ENCODE peak calls at places on chromosomes 16 and 17, in five cellular contexts. L is bronchial epithelial cell, R is tibial artery, Y is heart left ventricle, H is A549. G is an unnamed sample.

GRCh38 chr17:35679007-35679682 is 52.3 kb upstream of the RASL10B start:
- DNase-seq in R (no peak), Y (no peak), H (no peak), L (no peak), G (no peak)

GRCh38 chr17:17567631-17568030 is 23.9 kb downstream of the PEMT start:
- DNase-seq in H (no peak), R (peak; percentile 88), Y (peak; percentile 72), L (no peak), G (no peak)

GRCh38 chr17:21003007-21003621 is 39.7 kb downstream of the USP22 start:
- DNase-seq in Y (no peak), H (no peak), L (no peak), R (no peak), G (no peak)

GRCh38 chr16:918068-918467 is 52.7 kb downstream of the LMF1 start:
- DNase-seq in H (no peak), L (no peak), Y (no peak), R (no peak), G (no peak)

GRCh38 chr17:28317965-28318758 is 838 bp upstream of the TMEM97 start:
- DNase-seq in L (peak; percentile 20), R (no peak), H (no peak), Y (no peak), G (peak; percentile 13)

GRCh38 chr17:34420254-34420766 is 57.3 kb upstream of the CCL1 start:
- DNase-seq in Y (peak; percentile 54), L (peak; percentile 46), R (no peak), H (peak; percentile 66), G (peak; percentile 76)

GRCh38 chr17:78338860-78339259 is 21.0 kb downstream of the SOCS3 start:
- DNase-seq in Y (no peak), L (peak; percentile 96), H (no peak), R (no peak), G (no peak)

GRCh38 chr16:1612320-1613111 is at the start of gene CRAMP1:
- DNase-seq in R (peak; percentile 68), L (no peak), Y (no peak), H (peak; percentile 27), G (peak; percentile 43)

GRCh38 chr16:30434852-30435251 is 5.0 kb upstream of the DCTPP1 start:
- DNase-seq in L (peak; percentile 76), Y (no peak), H (no peak), R (no peak), G (peak; percentile 85)

GRCh38 chr16:87240211-87241134 is 76.7 kb downstream of the C16orf95 start:
- DNase-seq in H (no peak), Y (no peak), R (peak; percentile 11), L (peak; percentile 27), G (no peak)

GRCh38 chr17:55391244-55391757 is 30.3 kb downstream of the MMD start:
- DNase-seq in H (no peak), L (no peak), Y (no peak), R (no peak), G (no peak)

GRCh38 chr17:78583091-78583490 is 5.9 kb upstream of the DNAH17 start:
- DNase-seq in H (peak; percentile 65), Y (no peak), R (no peak), L (no peak), G (peak; percentile 20)

GRCh38 chr17:75854111-75854748 is 905 bp downstream of the WBP2 start:
- DNase-seq in L (peak; percentile 69), Y (no peak), H (peak; percentile 54), R (peak; percentile 84), G (no peak)

GRCh38 chr16:57386381-57386951 is 14.2 kb downstream of the CX3CL1 start:
- DNase-seq in L (no peak), H (no peak), Y (peak; percentile 50), R (no peak), G (no peak)

GRCh38 chr16:73846292-73846849 is 450.2 kb upstream of the PSMD7 start:
- DNase-seq in R (no peak), Y (no peak), L (no peak), H (no peak), G (no peak)

GRCh38 chr17:841313-841712 is 59.2 kb downstream of the MRM3 start:
- DNase-seq in H (no peak), Y (no peak), L (no peak), R (no peak), G (no peak)

GRCh38 chr16:10877472-10877946 is 507 bp downstream of the CIITA start:
- DNase-seq in Y (no peak), R (peak; percentile 32), H (no peak), L (no peak), G (no peak)

GRCh38 chr17:79841369-79842135 is 2.3 kb upstream of the CBX4 start:
- DNase-seq in L (no peak), H (no peak), Y (peak; percentile 21), R (no peak), G (peak; percentile 69)

GRCh38 chr17:45231481-45232116 is 9.9 kb downstream of the FMNL1 start:
- DNase-seq in H (peak; percentile 78), R (no peak), Y (no peak), L (no peak), G (peak; percentile 51)

GRCh38 chr16:727291-727977 is 528 bp downstream of the HAGHL start:
- DNase-seq in H (no peak), L (no peak), R (no peak), Y (no peak), G (peak; percentile 64)

GRCh38 chr16:53958481-53958880 is 254.5 kb downstream of the FTO start:
- DNase-seq in L (no peak), R (no peak), H (no peak), Y (no peak), G (no peak)

GRCh38 chr16:81730090-81731051 is 48.7 kb upstream of the PLCG2 start:
- DNase-seq in H (peak; percentile 95), L (peak; percentile 44), R (peak; percentile 83), Y (peak; percentile 89), G (peak; percentile 67)

GRCh38 chr17:2687074-2687418 is 24.5 kb downstream of the CLUH start:
- DNase-seq in R (no peak), H (no peak), L (no peak), Y (no peak), G (no peak)

GRCh38 chr16:695355-696089 is 5.3 kb upstream of the WDR24 start:
- DNase-seq in R (no peak), H (peak; percentile 78), Y (no peak), L (peak; percentile 63), G (peak; percentile 79)

GRCh38 chr16:66324785-66325184 is 41.7 kb upstream of the CDH5 start:
- DNase-seq in H (peak; percentile 48), L (peak; percentile 41), R (no peak), Y (no peak), G (peak; percentile 7)

DNA sequence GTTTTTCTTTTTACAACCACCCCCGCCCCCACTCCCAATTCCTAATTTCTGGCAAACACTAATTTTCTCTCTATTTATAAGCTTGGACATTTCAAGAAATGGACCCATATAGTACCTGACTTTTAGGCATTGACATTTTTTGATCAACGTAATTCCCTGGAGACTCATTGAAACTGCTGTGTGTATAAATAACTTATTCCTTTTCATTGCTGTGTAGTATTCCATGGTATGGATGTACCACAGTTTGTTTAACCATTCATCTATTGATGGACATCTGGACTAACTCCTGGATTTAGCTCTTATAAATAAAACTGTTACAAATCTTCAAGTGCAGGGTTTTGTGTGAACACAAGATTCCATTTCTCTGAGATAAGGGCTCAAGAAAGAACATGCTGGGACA is 47.1 kb upstream of the RBFOX1 start:
- DNase-seq in L (no peak), H (no peak), R (no peak), Y (no peak), G (no peak)
- TF ChIP-seq CTCF in L (no peak), H (no peak), R (no peak), Y (no peak), G (no peak)

GRCh38 chr17:71764507-71764906 is 356.3 kb upstream of the SOX9 start:
- DNase-seq in L (no peak), H (peak; percentile 46), R (no peak), Y (no peak), G (peak; percentile 5)
- TF ChIP-seq CTCF in L (peak; percentile 59), H (peak; percentile 12), R (no peak), Y (peak; percentile 41), G (no peak)

DNA sequence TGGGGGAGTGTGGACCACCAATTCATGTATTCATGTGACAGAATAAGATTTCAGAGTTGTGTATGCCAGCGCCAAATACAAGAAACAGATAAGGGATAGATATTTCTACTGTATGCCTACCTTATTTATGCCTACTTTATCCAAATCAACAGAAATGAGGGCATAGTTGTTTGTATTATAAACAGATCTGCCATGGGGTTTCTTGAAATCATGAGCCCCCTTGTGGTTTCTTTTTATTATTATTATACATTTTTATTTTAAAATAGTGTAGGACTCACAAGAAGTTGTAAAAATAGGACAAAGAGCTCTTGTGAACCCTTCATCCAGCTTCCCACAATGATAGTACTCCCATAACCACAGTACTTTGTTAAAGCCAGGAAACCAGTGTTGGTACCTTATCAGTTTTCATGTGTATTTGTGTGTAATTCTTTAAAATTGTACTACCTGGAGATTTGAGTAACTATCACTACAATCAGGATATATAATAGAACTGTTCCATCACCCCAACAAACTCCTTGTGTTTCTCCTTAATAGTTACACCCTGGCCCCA is 229.4 kb downstream of the CCDC182 start:
- DNase-seq in Y (no peak), H (no peak), L (no peak), R (no peak), G (no peak)
- TF ChIP-seq CTCF in Y (no peak), H (peak; percentile 22), L (no peak), R (no peak), G (no peak)

DNA sequence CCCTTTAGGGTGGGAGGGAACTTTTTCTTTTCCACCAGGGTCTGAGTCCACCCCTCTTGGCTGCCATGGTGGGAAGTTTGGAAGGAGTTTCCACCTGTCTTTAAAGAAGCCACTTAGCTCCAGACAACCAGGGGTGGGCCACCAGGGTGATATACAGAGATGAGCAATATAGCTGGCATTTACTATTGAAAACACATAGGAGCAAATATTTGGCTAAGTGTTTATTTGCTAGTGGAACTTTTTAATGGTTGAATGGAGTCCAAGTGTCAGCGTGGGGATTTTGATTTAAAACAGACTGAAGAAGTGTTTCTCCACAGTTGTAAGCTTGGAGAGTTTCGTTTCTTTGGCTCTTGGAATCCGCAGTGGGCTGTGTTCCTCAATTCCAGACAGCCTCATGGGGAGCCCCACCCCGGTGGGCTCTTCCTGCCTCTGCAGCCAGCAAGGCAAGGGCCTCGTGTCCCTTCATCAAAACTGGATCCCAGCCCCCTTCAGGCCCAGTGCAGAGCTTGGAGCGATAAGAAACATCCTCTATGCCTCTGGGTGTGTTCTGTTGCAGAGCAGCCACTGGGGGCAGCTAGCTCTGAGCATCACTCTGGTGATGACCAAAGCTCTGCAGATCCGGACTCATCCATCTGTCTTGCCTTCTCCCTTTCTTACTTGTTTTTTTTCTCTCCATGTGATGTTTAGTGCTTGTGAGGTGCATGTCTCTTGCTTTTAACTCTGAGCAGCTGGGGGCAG is 36.1 kb downstream of the NOG start:
- DNase-seq in R (no peak), Y (no peak), H (peak; percentile 45), L (peak; percentile 3), G (peak; percentile 32)
- TF ChIP-seq CTCF in R (no peak), Y (no peak), H (peak; percentile 29), L (peak; percentile 19), G (no peak)

GRCh38 chr17:15456972-15457722 is 10.3 kb downstream of the CDRT4 start:
- DNase-seq in L (no peak), R (peak; percentile 84), H (no peak), Y (peak; percentile 47), G (no peak)
- TF ChIP-seq CTCF in L (no peak), R (peak; percentile 32), H (no peak), Y (peak; percentile 50), G (no peak)

G was measured in activated CD8-positive, alpha-beta T cell treated with anti-CD3 and anti-CD28 coated beads for 36 hours.